ENCODE peak calls at places on chromosomes 11 and 22, in seven cellular contexts. H is HCT116; A is foreskin fibroblast; K is endothelial cell; G is CD4-positive, alpha-beta T cell; N is spleen; M is Calu3. R is an unnamed sample.

GRCh38 chr11:75706260-75706729 is 11.3 kb upstream of the MOGAT2 start:
- DNase-seq in N (peak), H (peak), K (peak), M (peak), G (peak), A (peak), R (peak)

GRCh38 chr11:1231396-1232327 is 8.8 kb downstream of the MUC5B start:
- DNase-seq in G (no peak), K (peak), H (no peak), M (no peak), N (peak), A (no peak), R (no peak)

GRCh38 chr11:116454020-116454645 is 318.7 kb downstream of the BUD13 start:
- DNase-seq in G (no peak), A (peak), H (no peak), K (peak), N (no peak), M (peak), R (peak)

GRCh38 chr11:22508691-22509090 is 116.9 kb downstream of the FANCF start:
- DNase-seq in M (no peak), G (no peak), A (no peak), H (no peak), K (no peak), N (no peak), R (no peak)

GRCh38 chr11:1194231-1194976 is 28.5 kb upstream of the MUC5B start:
- DNase-seq in M (no peak), K (no peak), H (no peak), G (no peak), N (peak), A (no peak), R (no peak)

GRCh38 chr11:43360361-43361032 is 1.8 kb downstream of the TTC17 start:
- DNase-seq in K (no peak), M (no peak), N (no peak), G (no peak), A (peak), H (no peak), R (no peak)

GRCh38 chr11:114478768-114479167 is 39.5 kb downstream of the REXO2 start:
- DNase-seq in A (peak), G (no peak), M (no peak), H (no peak), K (no peak), N (no peak), R (no peak)

GRCh38 chr11:118657238-118657637 is 22.2 kb downstream of the TREH start:
- DNase-seq in G (no peak), N (no peak), A (peak), M (no peak), K (no peak), H (no peak), R (no peak)

GRCh38 chr11:3000032-3000961 is 8.2 kb upstream of the NAP1L4 start:
- DNase-seq in N (no peak), K (no peak), M (peak), G (no peak), A (peak), H (no peak), R (no peak)

GRCh38 chr22:35328472-35328885 is 28.8 kb downstream of the TOM1 start:
- DNase-seq in G (no peak), H (no peak), N (peak), M (no peak), A (no peak), K (no peak), R (no peak)

GRCh38 chr22:42673898-42674390 is 24.8 kb upstream of the CYB5R3 start:
- DNase-seq in M (no peak), N (no peak), G (no peak), K (no peak), H (no peak), A (no peak), R (no peak)

GRCh38 chr11:113752932-113753331 is 20.6 kb downstream of the ZW10 start:
- DNase-seq in A (no peak), H (no peak), G (no peak), K (no peak), M (no peak), N (no peak), R (no peak)

GRCh38 chr11:66909181-66909580 is 49.0 kb downstream of the PC start:
- DNase-seq in M (no peak), K (no peak), A (no peak), H (no peak), G (no peak), N (no peak), R (no peak)

GRCh38 chr22:32378703-32379272 is 21.1 kb downstream of the RFPL3 start:
- DNase-seq in G (no peak), A (peak), N (no peak), M (peak), H (peak), K (peak), R (no peak)

GRCh38 chr11:12209096-12209495 is 98.7 kb downstream of the MICAL2 start:
- DNase-seq in K (no peak), A (no peak), N (no peak), M (no peak), H (no peak), G (no peak), R (no peak)

GRCh38 chr11:1139441-1140066 is 18.2 kb upstream of the MUC5AC start:
- DNase-seq in G (no peak), A (peak), M (no peak), H (no peak), K (no peak), N (peak), R (no peak)

GRCh38 chr11:108966206-108966605 is 301.3 kb downstream of the DDX10 start:
- DNase-seq in G (no peak), K (no peak), H (no peak), N (no peak), M (no peak), A (no peak), R (no peak)

GRCh38 chr11:120746836-120747609 is 235.5 kb downstream of the GRIK4 start:
- DNase-seq in K (no peak), G (no peak), A (peak), M (no peak), N (no peak), H (no peak), R (no peak)

GRCh38 chr11:61149624-61150615 is 11.3 kb downstream of the VPS37C start:
- DNase-seq in K (no peak), N (peak), G (no peak), H (no peak), A (no peak), M (peak), R (no peak)

GRCh38 chr11:115845872-115846271 is 341.7 kb upstream of the CADM1 start:
- DNase-seq in H (no peak), K (no peak), M (no peak), N (no peak), A (no peak), G (no peak), R (no peak)

GRCh38 chr11:2509481-2510001 is 64.7 kb downstream of the KCNQ1 start:
- DNase-seq in M (no peak), A (no peak), N (peak), G (no peak), H (no peak), K (no peak), R (no peak)

GRCh38 chr11:27656806-27657483 is 43.3 kb downstream of the BDNF start:
- DNase-seq in K (no peak), G (no peak), M (no peak), H (no peak), A (peak), N (no peak), R (no peak)

GRCh38 chr22:25193548-25193947 is 6.1 kb upstream of the CRYBB3 start:
- DNase-seq in N (no peak), K (no peak), G (no peak), A (no peak), M (no peak), H (no peak), R (no peak)

GRCh38 chr11:66039765-66040164 is 9.2 kb downstream of the GAL3ST3 start:
- DNase-seq in K (no peak), M (no peak), A (no peak), H (no peak), G (no peak), N (no peak), R (no peak)

GRCh38 chr22:42361523-42361922 is 70.7 kb downstream of the NFAM1 start:
- DNase-seq in M (no peak), A (no peak), H (no peak), G (no peak), K (no peak), N (no peak), R (no peak)

GRCh38 chr11:47869548-47870393 is 21.6 kb upstream of the NUP160 start:
- DNase-seq in G (no peak), A (peak), K (no peak), N (no peak), H (peak), M (peak), R (no peak)

GRCh38 chr11:122642472-122642922 is 13.0 kb upstream of the UBASH3B start:
- DNase-seq in K (no peak), M (peak), H (peak), G (no peak), N (no peak), A (peak), R (no peak)

GRCh38 chr11:57536947-57537654 is at the start of gene SMTNL1:
- DNase-seq in H (no peak), A (no peak), N (peak), G (no peak), M (no peak), K (peak), R (no peak)

GRCh38 chr11:104352036-104352435 is 188.1 kb upstream of the PDGFD start:
- DNase-seq in G (no peak), H (no peak), N (no peak), A (no peak), M (no peak), K (no peak), R (no peak)

GRCh38 chr22:22460635-22461034 is 47.9 kb downstream of the ZNF280B start:
- DNase-seq in K (no peak), M (no peak), A (peak), N (no peak), H (peak), G (no peak), R (no peak)

GRCh38 chr22:29617922-29618629 is 14.6 kb downstream of the NF2 start:
- DNase-seq in N (no peak), M (peak), K (no peak), A (peak), H (peak), G (no peak), R (peak)

GRCh38 chr22:45413368-45414211 is at the start of the genes RIBC2 and SMC1B:
- DNase-seq in K (peak), A (peak), N (peak), H (peak), M (peak), G (peak), R (peak)

GRCh38 chr11:46006418-46007070 is 84.1 kb downstream of the LARGE2 start:
- DNase-seq in G (no peak), K (peak), M (peak), N (no peak), A (peak), H (peak), R (peak)

GRCh38 chr22:21919526-21920307 is 32.9 kb downstream of the PPM1F start:
- DNase-seq in M (no peak), N (no peak), K (no peak), H (no peak), A (no peak), G (no peak), R (no peak)

GRCh38 chr11:44955019-44955738 is 4.5 kb upstream of the TP53I11 start:
- DNase-seq in G (no peak), H (no peak), A (peak), N (no peak), K (peak), M (peak), R (no peak)

GRCh38 chr11:130217632-130218031 is 58.0 kb downstream of the ST14 start:
- DNase-seq in N (peak), K (no peak), G (no peak), A (peak), H (no peak), M (no peak), R (no peak)

GRCh38 chr11:16001899-16002426 is 354.4 kb downstream of the SOX6 start:
- DNase-seq in M (peak), N (no peak), K (no peak), G (no peak), H (peak), A (peak), R (no peak)

GRCh38 chr22:43955040-43955882 is at the start of gene SAMM50:
- DNase-seq in M (peak), K (peak), G (peak), N (peak), A (peak), H (peak), R (peak)
- TF ChIP-seq CTCF in M (no peak), K (no peak), G (no peak), N (no peak), A (peak), H (no peak), R (no peak)

GRCh38 chr22:39308614-39309363 is 10.6 kb downstream of the RPL3 start:
- DNase-seq in G (no peak), A (peak), N (peak), H (peak), K (no peak), M (peak), R (no peak)

GRCh38 chr22:39311592-39312400 is 7.6 kb downstream of the RPL3 start:
- DNase-seq in N (no peak), G (no peak), H (no peak), K (no peak), M (no peak), A (peak), R (no peak)

GRCh38 chr22:39309881-39310714 is 9.3 kb downstream of the RPL3 start:
- DNase-seq in K (no peak), M (no peak), N (no peak), G (no peak), H (no peak), A (peak), R (no peak)

GRCh38 chr22:39306456-39307361 is 12.7 kb downstream of the RPL3 start:
- DNase-seq in N (peak), M (peak), G (peak), K (peak), A (peak), H (no peak), R (no peak)

GRCh38 chr22:39309364-39309861 is 10.0 kb downstream of the RPL3 start:
- DNase-seq in G (no peak), A (peak), N (no peak), K (no peak), M (peak), H (no peak), R (no peak)
- TF ChIP-seq CTCF in G (no peak), A (peak), N (no peak), K (no peak), M (peak), H (no peak), R (peak)

GRCh38 chr11:134581121-134581626 is 169.1 kb upstream of the B3GAT1 start:
- DNase-seq in N (no peak), A (no peak), M (no peak), H (no peak), K (no peak), G (no peak), R (peak)
- TF ChIP-seq CTCF in N (no peak), A (no peak), M (no peak), H (no peak), K (no peak), G (no peak), R (no peak)

DNA sequence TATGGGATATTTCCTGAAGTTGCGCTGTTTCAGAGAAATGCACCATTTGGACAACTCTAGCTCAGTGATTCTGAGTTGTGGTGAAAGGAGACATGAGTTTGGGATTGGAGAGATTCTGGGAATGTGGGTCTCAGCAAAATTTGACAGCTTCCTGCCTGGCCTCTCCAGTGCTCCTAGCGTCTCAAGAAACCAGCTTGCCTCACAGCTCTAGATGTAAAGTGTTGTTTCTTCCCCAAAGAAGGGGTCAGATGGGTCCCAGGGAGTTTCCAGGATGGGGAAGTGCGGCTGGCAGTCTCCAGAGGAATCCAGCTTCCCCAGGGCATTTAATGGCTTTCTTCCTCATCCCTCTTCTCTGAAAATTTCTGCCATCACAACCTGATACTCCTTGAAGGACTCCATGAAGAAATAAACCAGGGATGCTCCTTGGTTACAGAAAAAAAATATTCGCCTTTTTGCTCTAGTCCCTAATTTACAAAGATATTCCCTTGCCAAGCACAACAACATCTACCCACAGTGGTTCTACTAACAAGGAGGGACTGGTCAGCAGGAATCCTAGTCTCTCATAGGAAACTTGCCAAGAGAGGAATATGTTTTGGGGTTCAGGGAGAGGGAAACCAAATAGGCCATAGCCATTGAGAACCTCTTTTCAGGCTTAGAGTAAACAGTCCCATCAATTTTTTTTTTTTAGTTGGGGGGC is 185.4 kb upstream of the E2F8 start:
- DNase-seq in K (no peak), M (no peak), N (no peak), G (no peak), H (no peak), A (no peak), R (no peak)
- TF ChIP-seq CTCF in K (no peak), M (no peak), N (no peak), G (no peak), H (no peak), A (no peak), R (no peak)

DNA sequence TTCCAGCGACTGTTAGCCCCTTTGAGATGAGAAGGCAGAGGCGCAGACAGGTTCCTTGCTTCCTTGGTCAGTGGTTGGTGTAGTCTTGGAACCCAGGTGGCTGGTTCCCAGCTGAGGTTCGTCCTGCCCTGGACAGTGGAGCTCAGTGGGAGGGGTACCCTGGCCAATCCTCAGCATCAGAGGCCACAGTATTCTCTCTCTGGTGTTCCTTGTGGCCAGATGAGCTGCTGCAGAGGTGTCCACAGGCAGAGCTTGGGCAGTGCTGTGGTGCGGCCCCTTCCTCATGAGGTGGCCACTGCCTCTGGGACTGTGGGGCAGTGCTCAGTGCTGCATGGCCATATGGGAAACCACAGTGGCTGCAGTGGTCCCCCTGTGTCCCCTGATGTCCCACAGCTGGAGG is 61.8 kb downstream of the CTTN start:
- DNase-seq in N (no peak), A (no peak), K (no peak), M (no peak), G (no peak), H (no peak), R (no peak)
- TF ChIP-seq CTCF in N (no peak), A (no peak), K (no peak), M (no peak), G (no peak), H (no peak), R (no peak)